ENCODE peak calls at places on chromosomes 5 and 9, in ten cellular contexts. One of them, this sample, is unnamed.

GRCh38 chr5:68644971-68645370 is 429.4 kb downstream of the PIK3R1 start:
- DNase-seq in astrocyte: no peak
- DNase-seq in CD8-positive, alpha-beta T cell: no peak
- DNase-seq in astrocyte of the cerebellum: no peak
- DNase-seq in NB4: peak
- DNase-seq in mucosa of descending colon: no peak
- DNase-seq in GM23248: no peak
- DNase-seq in fibroblast of lung: no peak
- DNase-seq in sigmoid colon: no peak
- DNase-seq in aorta: no peak
- DNase-seq in this sample: no peak

GRCh38 chr5:78399115-78399514 is 38.7 kb downstream of the SCAMP1 start:
- DNase-seq in sigmoid colon: no peak
- DNase-seq in NB4: no peak
- DNase-seq in GM23248: no peak
- DNase-seq in mucosa of descending colon: no peak
- DNase-seq in astrocyte of the cerebellum: peak
- DNase-seq in fibroblast of lung: peak
- DNase-seq in CD8-positive, alpha-beta T cell: no peak
- DNase-seq in astrocyte: peak
- DNase-seq in aorta: no peak
- DNase-seq in this sample: peak

GRCh38 chr5:159724283-159724682 is 192.0 kb upstream of the ADRA1B start:
- DNase-seq in aorta: no peak
- DNase-seq in astrocyte of the cerebellum: no peak
- DNase-seq in mucosa of descending colon: no peak
- DNase-seq in fibroblast of lung: no peak
- DNase-seq in astrocyte: no peak
- DNase-seq in CD8-positive, alpha-beta T cell: no peak
- DNase-seq in GM23248: no peak
- DNase-seq in NB4: no peak
- DNase-seq in sigmoid colon: no peak
- DNase-seq in this sample: no peak

GRCh38 chr5:1103505-1104326 is 8.1 kb downstream of the SLC12A7 start:
- DNase-seq in sigmoid colon: peak
- DNase-seq in astrocyte: no peak
- DNase-seq in NB4: no peak
- DNase-seq in GM23248: peak
- DNase-seq in aorta: peak
- DNase-seq in CD8-positive, alpha-beta T cell: no peak
- DNase-seq in astrocyte of the cerebellum: no peak
- DNase-seq in fibroblast of lung: peak
- DNase-seq in mucosa of descending colon: peak
- DNase-seq in this sample: peak

GRCh38 chr9:91179237-91180138 is 182.2 kb downstream of the AUH start:
- DNase-seq in mucosa of descending colon: no peak
- DNase-seq in NB4: no peak
- DNase-seq in sigmoid colon: no peak
- DNase-seq in astrocyte: peak
- DNase-seq in fibroblast of lung: peak
- DNase-seq in CD8-positive, alpha-beta T cell: no peak
- DNase-seq in GM23248: peak
- DNase-seq in astrocyte of the cerebellum: no peak
- DNase-seq in aorta: no peak
- DNase-seq in this sample: peak

GRCh38 chr9:1722404-1722803 is 292.7 kb upstream of the SMARCA2 start:
- DNase-seq in astrocyte of the cerebellum: no peak
- DNase-seq in NB4: peak
- DNase-seq in astrocyte: no peak
- DNase-seq in GM23248: peak
- DNase-seq in aorta: no peak
- DNase-seq in CD8-positive, alpha-beta T cell: no peak
- DNase-seq in mucosa of descending colon: peak
- DNase-seq in fibroblast of lung: no peak
- DNase-seq in sigmoid colon: no peak
- DNase-seq in this sample: no peak

GRCh38 chr5:69299625-69300024 is 33.0 kb downstream of the CCDC125 start:
- DNase-seq in astrocyte of the cerebellum: no peak
- DNase-seq in astrocyte: no peak
- DNase-seq in NB4: no peak
- DNase-seq in mucosa of descending colon: no peak
- DNase-seq in fibroblast of lung: no peak
- DNase-seq in GM23248: no peak
- DNase-seq in sigmoid colon: no peak
- DNase-seq in aorta: no peak
- DNase-seq in CD8-positive, alpha-beta T cell: no peak
- DNase-seq in this sample: no peak

GRCh38 chr5:176812269-176813259 is 2.2 kb downstream of the UNC5A start:
- DNase-seq in CD8-positive, alpha-beta T cell: no peak
- DNase-seq in fibroblast of lung: no peak
- DNase-seq in sigmoid colon: no peak
- DNase-seq in mucosa of descending colon: no peak
- DNase-seq in astrocyte of the cerebellum: no peak
- DNase-seq in NB4: peak
- DNase-seq in GM23248: peak
- DNase-seq in aorta: no peak
- DNase-seq in astrocyte: no peak
- DNase-seq in this sample: peak

GRCh38 chr5:91556-92263 is at the start of gene PLEKHG4B:
- DNase-seq in GM23248: peak
- DNase-seq in aorta: no peak
- DNase-seq in fibroblast of lung: no peak
- DNase-seq in CD8-positive, alpha-beta T cell: no peak
- DNase-seq in NB4: no peak
- DNase-seq in sigmoid colon: no peak
- DNase-seq in astrocyte: peak
- DNase-seq in astrocyte of the cerebellum: no peak
- DNase-seq in mucosa of descending colon: no peak
- DNase-seq in this sample: peak

GRCh38 chr5:92391-93220 is 638 bp downstream of the PLEKHG4B start:
- DNase-seq in fibroblast of lung: peak
- DNase-seq in astrocyte of the cerebellum: no peak
- DNase-seq in CD8-positive, alpha-beta T cell: no peak
- DNase-seq in astrocyte: no peak
- DNase-seq in aorta: no peak
- DNase-seq in sigmoid colon: no peak
- DNase-seq in GM23248: no peak
- DNase-seq in NB4: no peak
- DNase-seq in mucosa of descending colon: no peak
- DNase-seq in this sample: peak

GRCh38 chr5:95241-95980 is 3.4 kb downstream of the PLEKHG4B start:
- DNase-seq in astrocyte: no peak
- DNase-seq in astrocyte of the cerebellum: no peak
- DNase-seq in CD8-positive, alpha-beta T cell: no peak
- DNase-seq in mucosa of descending colon: no peak
- DNase-seq in NB4: no peak
- DNase-seq in aorta: no peak
- DNase-seq in GM23248: no peak
- DNase-seq in fibroblast of lung: no peak
- DNase-seq in sigmoid colon: no peak
- DNase-seq in this sample: peak

GRCh38 chr5:94113-94892 is 2.3 kb downstream of the PLEKHG4B start:
- DNase-seq in astrocyte: no peak
- DNase-seq in fibroblast of lung: no peak
- DNase-seq in sigmoid colon: no peak
- DNase-seq in aorta: no peak
- DNase-seq in astrocyte of the cerebellum: no peak
- DNase-seq in CD8-positive, alpha-beta T cell: no peak
- DNase-seq in GM23248: no peak
- DNase-seq in NB4: no peak
- DNase-seq in mucosa of descending colon: no peak
- DNase-seq in this sample: peak

DNA sequence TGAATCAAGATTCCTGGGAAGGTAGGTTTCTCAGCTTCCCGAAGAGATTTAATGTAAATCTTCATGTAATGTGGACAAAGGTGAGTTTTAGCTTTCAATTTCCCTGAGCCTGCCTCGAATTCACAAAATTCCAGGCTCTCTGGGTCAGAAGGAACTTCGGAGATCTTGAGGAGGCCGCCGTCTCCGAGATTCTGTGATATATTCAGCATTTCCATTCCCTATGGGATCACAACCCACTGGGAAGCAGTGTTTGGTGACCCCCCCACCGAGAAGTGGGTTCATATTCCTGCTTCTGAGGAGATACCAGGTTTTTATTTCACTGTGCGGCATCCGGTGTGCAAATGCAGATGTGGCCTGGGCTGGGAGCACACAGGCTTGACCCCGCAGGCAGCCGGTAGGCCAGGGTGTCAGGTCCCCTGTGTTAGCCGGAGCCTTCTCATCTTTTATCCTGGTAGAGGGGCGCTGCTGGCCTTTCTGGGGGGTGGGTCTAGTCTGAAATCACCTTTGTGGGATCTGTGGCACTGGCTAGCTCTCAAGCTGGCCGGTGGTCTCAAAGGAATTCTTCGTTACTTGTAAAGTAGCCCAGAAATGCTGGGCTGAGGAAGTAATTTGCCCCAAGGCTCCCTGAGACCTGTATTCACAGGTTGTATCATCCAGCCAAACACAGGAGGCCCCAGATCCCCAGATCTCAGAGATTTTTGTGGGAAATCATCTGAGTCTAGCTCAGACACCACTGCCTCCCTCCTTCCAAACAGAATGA is 1.4 kb downstream of the PLEKHG4B start:
- DNase-seq in mucosa of descending colon: no peak
- DNase-seq in astrocyte of the cerebellum: no peak
- DNase-seq in fibroblast of lung: no peak
- DNase-seq in sigmoid colon: no peak
- DNase-seq in CD8-positive, alpha-beta T cell: no peak
- DNase-seq in astrocyte: no peak
- DNase-seq in NB4: no peak
- DNase-seq in aorta: no peak
- DNase-seq in GM23248: no peak
- DNase-seq in this sample: peak
- H3K4me3 ChIP-seq in mucosa of descending colon: no peak
- H3K4me3 ChIP-seq in astrocyte of the cerebellum: no peak
- H3K4me3 ChIP-seq in fibroblast of lung: no peak
- H3K4me3 ChIP-seq in sigmoid colon: no peak
- H3K4me3 ChIP-seq in CD8-positive, alpha-beta T cell: no peak
- H3K4me3 ChIP-seq in astrocyte: peak
- H3K4me3 ChIP-seq in NB4: no peak
- H3K4me3 ChIP-seq in aorta: no peak
- H3K4me3 ChIP-seq in GM23248: no peak
- H3K4me3 ChIP-seq in this sample: no peak

GRCh38 chr5:141421489-141421855 is 621 bp downstream of the PCDHGA11 start:
- DNase-seq in fibroblast of lung: peak
- DNase-seq in GM23248: peak
- DNase-seq in mucosa of descending colon: no peak
- DNase-seq in astrocyte of the cerebellum: no peak
- DNase-seq in CD8-positive, alpha-beta T cell: no peak
- DNase-seq in aorta: no peak
- DNase-seq in sigmoid colon: no peak
- DNase-seq in astrocyte: no peak
- DNase-seq in NB4: no peak
- DNase-seq in this sample: no peak

GRCh38 chr5:141419074-141419880 is 1.6 kb upstream of the PCDHGA11 start:
- DNase-seq in astrocyte: no peak
- DNase-seq in aorta: no peak
- DNase-seq in sigmoid colon: no peak
- DNase-seq in fibroblast of lung: no peak
- DNase-seq in NB4: no peak
- DNase-seq in mucosa of descending colon: no peak
- DNase-seq in astrocyte of the cerebellum: no peak
- DNase-seq in GM23248: no peak
- DNase-seq in CD8-positive, alpha-beta T cell: no peak
- DNase-seq in this sample: no peak

GRCh38 chr5:141422742-141423291 is 2.0 kb downstream of the PCDHGA11 start:
- DNase-seq in aorta: no peak
- DNase-seq in NB4: no peak
- DNase-seq in sigmoid colon: no peak
- DNase-seq in mucosa of descending colon: no peak
- DNase-seq in CD8-positive, alpha-beta T cell: no peak
- DNase-seq in GM23248: no peak
- DNase-seq in astrocyte of the cerebellum: no peak
- DNase-seq in astrocyte: no peak
- DNase-seq in fibroblast of lung: no peak
- DNase-seq in this sample: no peak

DNA sequence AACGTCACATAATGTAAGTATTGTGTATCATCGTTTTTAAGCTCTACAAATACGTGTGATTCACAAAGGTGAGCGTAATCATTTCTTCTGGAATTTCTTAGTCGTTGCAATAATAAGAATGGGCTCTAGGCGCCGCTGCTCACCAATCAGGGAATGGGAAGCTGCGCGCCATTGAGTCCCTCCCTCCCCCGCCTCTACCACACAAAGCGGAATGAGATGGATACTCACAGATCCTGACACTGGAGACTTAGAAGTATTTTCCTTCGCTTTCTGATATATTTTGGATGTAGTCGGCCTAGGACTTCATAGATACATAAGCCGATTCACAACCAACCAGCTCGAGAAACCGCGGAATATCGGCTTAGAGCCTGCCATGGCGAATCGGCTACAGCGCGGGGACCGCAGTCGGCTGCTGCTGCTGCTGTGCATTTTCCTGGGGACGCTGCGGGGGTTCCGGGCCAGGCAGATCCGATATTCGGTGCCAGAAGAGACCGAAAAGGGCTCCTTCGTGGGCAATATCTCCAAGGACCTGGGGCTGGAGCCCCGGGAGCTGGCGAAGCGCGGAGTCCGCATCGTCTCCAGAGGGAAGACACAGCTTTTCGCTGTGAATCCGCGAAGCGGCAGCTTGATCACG is at the start of gene PCDHGA11:
- DNase-seq in astrocyte of the cerebellum: peak
- DNase-seq in sigmoid colon: no peak
- DNase-seq in astrocyte: peak
- DNase-seq in CD8-positive, alpha-beta T cell: no peak
- DNase-seq in NB4: peak
- DNase-seq in mucosa of descending colon: peak
- DNase-seq in GM23248: peak
- DNase-seq in aorta: no peak
- DNase-seq in fibroblast of lung: peak
- DNase-seq in this sample: peak
- H3K4me3 ChIP-seq in astrocyte of the cerebellum: peak
- H3K4me3 ChIP-seq in sigmoid colon: peak
- H3K4me3 ChIP-seq in astrocyte: peak
- H3K4me3 ChIP-seq in CD8-positive, alpha-beta T cell: no peak
- H3K4me3 ChIP-seq in NB4: peak
- H3K4me3 ChIP-seq in mucosa of descending colon: no peak
- H3K4me3 ChIP-seq in GM23248: peak
- H3K4me3 ChIP-seq in aorta: no peak
- H3K4me3 ChIP-seq in fibroblast of lung: peak
- H3K4me3 ChIP-seq in this sample: peak

GRCh38 chr9:107628444-107628843 is 138.9 kb upstream of the KLF4 start:
- DNase-seq in astrocyte of the cerebellum: no peak
- DNase-seq in aorta: no peak
- DNase-seq in GM23248: no peak
- DNase-seq in fibroblast of lung: no peak
- DNase-seq in CD8-positive, alpha-beta T cell: no peak
- DNase-seq in astrocyte: no peak
- DNase-seq in NB4: no peak
- DNase-seq in sigmoid colon: no peak
- DNase-seq in mucosa of descending colon: no peak
- DNase-seq in this sample: peak

GRCh38 chr9:107627771-107628170 is 138.2 kb upstream of the KLF4 start:
- DNase-seq in astrocyte: no peak
- DNase-seq in fibroblast of lung: no peak
- DNase-seq in mucosa of descending colon: no peak
- DNase-seq in aorta: no peak
- DNase-seq in NB4: no peak
- DNase-seq in CD8-positive, alpha-beta T cell: no peak
- DNase-seq in sigmoid colon: no peak
- DNase-seq in astrocyte of the cerebellum: no peak
- DNase-seq in GM23248: no peak
- DNase-seq in this sample: peak

GRCh38 chr9:107631788-107632187 is 142.2 kb upstream of the KLF4 start:
- DNase-seq in astrocyte: no peak
- DNase-seq in aorta: no peak
- DNase-seq in astrocyte of the cerebellum: no peak
- DNase-seq in fibroblast of lung: peak
- DNase-seq in mucosa of descending colon: no peak
- DNase-seq in sigmoid colon: no peak
- DNase-seq in CD8-positive, alpha-beta T cell: no peak
- DNase-seq in GM23248: no peak
- DNase-seq in NB4: no peak
- DNase-seq in this sample: peak

GRCh38 chr9:107633375-107633774 is 143.8 kb upstream of the KLF4 start:
- DNase-seq in mucosa of descending colon: no peak
- DNase-seq in GM23248: no peak
- DNase-seq in NB4: no peak
- DNase-seq in aorta: no peak
- DNase-seq in CD8-positive, alpha-beta T cell: no peak
- DNase-seq in fibroblast of lung: no peak
- DNase-seq in sigmoid colon: no peak
- DNase-seq in astrocyte of the cerebellum: no peak
- DNase-seq in astrocyte: no peak
- DNase-seq in this sample: no peak

GRCh38 chr9:107630141-107630540 is 140.6 kb upstream of the KLF4 start:
- DNase-seq in fibroblast of lung: no peak
- DNase-seq in aorta: no peak
- DNase-seq in sigmoid colon: no peak
- DNase-seq in astrocyte of the cerebellum: no peak
- DNase-seq in mucosa of descending colon: no peak
- DNase-seq in NB4: peak
- DNase-seq in CD8-positive, alpha-beta T cell: no peak
- DNase-seq in GM23248: no peak
- DNase-seq in astrocyte: no peak
- DNase-seq in this sample: no peak
- H3K4me3 ChIP-seq in fibroblast of lung: no peak
- H3K4me3 ChIP-seq in aorta: no peak
- H3K4me3 ChIP-seq in sigmoid colon: no peak
- H3K4me3 ChIP-seq in astrocyte of the cerebellum: no peak
- H3K4me3 ChIP-seq in mucosa of descending colon: no peak
- H3K4me3 ChIP-seq in NB4: no peak
- H3K4me3 ChIP-seq in CD8-positive, alpha-beta T cell: no peak
- H3K4me3 ChIP-seq in GM23248: no peak
- H3K4me3 ChIP-seq in astrocyte: no peak
- H3K4me3 ChIP-seq in this sample: no peak

GRCh38 chr9:124780757-124781151 is 3.8 kb downstream of the OLFML2A start:
- DNase-seq in NB4: no peak
- DNase-seq in mucosa of descending colon: no peak
- DNase-seq in GM23248: no peak
- DNase-seq in astrocyte of the cerebellum: no peak
- DNase-seq in CD8-positive, alpha-beta T cell: no peak
- DNase-seq in sigmoid colon: peak
- DNase-seq in fibroblast of lung: no peak
- DNase-seq in astrocyte: no peak
- DNase-seq in aorta: no peak
- DNase-seq in this sample: peak
- H3K4me3 ChIP-seq in NB4: no peak
- H3K4me3 ChIP-seq in mucosa of descending colon: no peak
- H3K4me3 ChIP-seq in GM23248: no peak
- H3K4me3 ChIP-seq in astrocyte of the cerebellum: no peak
- H3K4me3 ChIP-seq in CD8-positive, alpha-beta T cell: no peak
- H3K4me3 ChIP-seq in sigmoid colon: no peak
- H3K4me3 ChIP-seq in fibroblast of lung: no peak
- H3K4me3 ChIP-seq in astrocyte: no peak
- H3K4me3 ChIP-seq in aorta: no peak
- H3K4me3 ChIP-seq in this sample: no peak